ENCODE peak calls at places on chromosomes 12 and 14, in eight cellular contexts. D is CD8-positive, alpha-beta T cell; K is aorta; X is heart right ventricle; H is ascending aorta; N is HCT116; Y is esophagus squamous epithelium; I is body of pancreas. T is an unnamed sample.
A peak's percentile ranks its signal among the peaks of the same experiment; 100 is the strongest.

GRCh38 chr12:58026892-58027891 is 85.8 kb downstream of the ATP23 start:
- DNase-seq in D (no peak), K (no peak), X (no peak), H (no peak), N (no peak), Y (no peak), I (no peak), T (no peak)

GRCh38 chr14:101854366-101854765 is 92.9 kb downstream of the PPP2R5C start:
- DNase-seq in D (no peak), K (no peak), X (no peak), H (no peak), N (no peak), Y (no peak), I (no peak), T (no peak)

GRCh38 chr14:45194964-45195363 is 58.0 kb downstream of the MIS18BP1 start:
- DNase-seq in D (no peak), K (no peak), X (no peak), H (no peak), N (no peak), Y (no peak), I (no peak), T (no peak)

GRCh38 chr14:52922059-52922458 is 28.8 kb downstream of the FERMT2 start:
- DNase-seq in D (no peak), K (no peak), X (no peak), H (no peak), N (no peak), Y (no peak), I (no peak), T (no peak)

GRCh38 chr12:108482717-108483212 is 32.3 kb upstream of the FICD start:
- DNase-seq in D (no peak), K (no peak), X (no peak), H (no peak), N (no peak), Y (no peak), I (no peak), T (no peak)

GRCh38 chr12:28585146-28585545 is 394.9 kb downstream of the CCDC91 start:
- DNase-seq in D (no peak), K (no peak), X (no peak), H (no peak), N (no peak), Y (no peak), I (no peak), T (no peak)

GRCh38 chr12:44654641-44655625 is 221.2 kb downstream of the NELL2 start:
- DNase-seq in D (no peak), K (no peak), X (no peak), H (no peak), N (no peak), Y (no peak), I (no peak), T (no peak)

GRCh38 chr14:66105819-66106218 is 380.4 kb upstream of the CCDC196 start:
- DNase-seq in D (no peak), K (no peak), X (no peak), H (no peak), N (no peak), Y (no peak), I (no peak), T (no peak)

GRCh38 chr12:56836800-56837663 is 73.9 kb downstream of the HSD17B6 start:
- DNase-seq in D (peak; percentile 12), K (no peak), X (no peak), H (no peak), N (no peak), Y (no peak), I (peak; percentile 5), T (no peak)

GRCh38 chr14:75182820-75183219 is 6.4 kb upstream of the TMED10 start:
- DNase-seq in D (no peak), K (no peak), X (no peak), H (no peak), N (no peak), Y (no peak), I (no peak), T (no peak)

GRCh38 chr14:58873228-58873953 is 235.6 kb downstream of the DACT1 start:
- DNase-seq in D (no peak), K (no peak), X (no peak), H (no peak), N (no peak), Y (no peak), I (peak; percentile 23), T (no peak)

GRCh38 chr12:34335819-34336262 is 313.5 kb downstream of the ALG10 start:
- DNase-seq in D (no peak), K (no peak), X (no peak), H (no peak), N (no peak), Y (no peak), I (no peak), T (no peak)

GRCh38 chr12:31517994-31518393 is 72.9 kb downstream of the DENND5B start:
- DNase-seq in D (no peak), K (no peak), X (no peak), H (no peak), N (no peak), Y (no peak), I (no peak), T (no peak)

GRCh38 chr12:116765271-116765670 is 27.2 kb downstream of the RNFT2 start:
- DNase-seq in D (no peak), K (peak; percentile 14), X (no peak), H (no peak), N (no peak), Y (no peak), I (no peak), T (no peak)

GRCh38 chr14:51367600-51367931 is 127.5 kb downstream of the TMX1 start:
- DNase-seq in D (no peak), K (no peak), X (no peak), H (no peak), N (no peak), Y (no peak), I (no peak), T (no peak)

GRCh38 chr14:101380940-101381339 is 180.4 kb upstream of the DIO3 start:
- DNase-seq in D (no peak), K (no peak), X (no peak), H (no peak), N (no peak), Y (no peak), I (no peak), T (no peak)

GRCh38 chr14:53306926-53307325 is 153.8 kb upstream of the DDHD1 start:
- DNase-seq in D (no peak), K (no peak), X (no peak), H (no peak), N (no peak), Y (no peak), I (no peak), T (no peak)

GRCh38 chr14:76654573-76654955 is 106.7 kb upstream of the VASH1 start:
- DNase-seq in D (no peak), K (no peak), X (no peak), H (no peak), N (no peak), Y (no peak), I (no peak), T (no peak)

GRCh38 chr14:92706386-92706785 is 42.0 kb downstream of the LGMN start:
- DNase-seq in D (no peak), K (no peak), X (no peak), H (no peak), N (no peak), Y (no peak), I (no peak), T (no peak)

GRCh38 chr14:55609681-55610080 is 29.7 kb downstream of the KTN1 start:
- DNase-seq in D (no peak), K (no peak), X (no peak), H (no peak), N (no peak), Y (no peak), I (no peak), T (no peak)

GRCh38 chr14:51463461-51463860 is 188.2 kb upstream of the FRMD6 start:
- DNase-seq in D (no peak), K (no peak), X (no peak), H (no peak), N (no peak), Y (no peak), I (no peak), T (no peak)

GRCh38 chr12:12903642-12904609 is 12.6 kb downstream of the GPRC5A start:
- DNase-seq in D (no peak), K (peak; percentile 71), X (no peak), H (no peak), N (peak; percentile 85), Y (no peak), I (no peak), T (no peak)

GRCh38 chr12:12909228-12909994 is 18.0 kb downstream of the GPRC5A start:
- DNase-seq in D (no peak), K (no peak), X (no peak), H (no peak), N (no peak), Y (no peak), I (no peak), T (no peak)

GRCh38 chr12:12909995-12910391 is 18.6 kb downstream of the GPRC5A start:
- DNase-seq in D (no peak), K (peak; percentile 50), X (no peak), H (no peak), N (no peak), Y (no peak), I (no peak), T (no peak)

GRCh38 chr12:12908252-12908651 is 16.9 kb downstream of the GPRC5A start:
- DNase-seq in D (no peak), K (peak; percentile 54), X (no peak), H (no peak), N (no peak), Y (no peak), I (no peak), T (no peak)

GRCh38 chr12:12907552-12907951 is 16.2 kb downstream of the GPRC5A start:
- DNase-seq in D (no peak), K (no peak), X (no peak), H (no peak), N (no peak), Y (no peak), I (no peak), T (no peak)
- H3K27me3 ChIP-seq in D (no peaks in the 10 kb centered on the region), K (no peaks in the 10 kb centered on the region), X (peaks cover 5% of the 10 kb centered on the region), H (no peaks in the 10 kb centered on the region), N (no peaks in the 10 kb centered on the region), Y (no peaks in the 10 kb centered on the region), I (no peaks in the 10 kb centered on the region), T (no peaks in the 10 kb centered on the region)

GRCh38 chr14:105272623-105273022 is 24.3 kb downstream of the BTBD6 start:
- DNase-seq in D (no peak), K (no peak), X (no peak), H (no peak), N (no peak), Y (no peak), I (peak; percentile 68), T (no peak)
- H3K27ac ChIP-seq in D (no peak overlapping the region), K (no peak overlapping the region), X (no peak overlapping the region), H (no peak overlapping the region), N (no peak overlapping the region), Y (no peak overlapping the region), I (peak overlapping the region; percentile 60), T (no peak overlapping the region)

DNA sequence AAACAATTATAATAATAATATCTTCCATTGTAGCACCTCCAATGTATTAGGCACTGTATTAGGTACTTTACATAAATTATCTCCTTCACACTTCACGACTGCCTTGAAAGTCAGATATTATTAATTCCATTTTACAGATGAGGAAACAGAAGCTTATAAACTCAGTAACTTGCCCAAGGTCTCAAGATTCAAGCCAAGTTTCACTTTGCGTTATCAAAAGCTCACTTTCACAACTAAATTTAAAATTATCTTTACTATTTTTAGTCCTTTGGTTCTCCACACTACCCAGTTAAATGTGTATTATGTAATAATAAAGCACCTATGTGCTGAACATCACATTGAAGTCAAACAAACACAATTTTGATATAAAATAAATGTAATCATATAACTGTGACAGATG is 55.8 kb downstream of the NUMB start:
- DNase-seq in D (no peak), K (no peak), X (no peak), H (no peak), N (no peak), Y (no peak), I (no peak), T (no peak)
- H3K4me1 ChIP-seq in D (no peaks in the 10 kb centered on the region), K (peaks cover 3% of the 10 kb centered on the region), X (no peaks in the 10 kb centered on the region), H (no peaks in the 10 kb centered on the region), N (no peaks in the 10 kb centered on the region), Y (peaks cover 6% of the 10 kb centered on the region), I (peaks cover 16% of the 10 kb centered on the region), T (no peaks in the 10 kb centered on the region)

GRCh38 chr12:122403115-122403770 is 19.2 kb downstream of the CLIP1 start:
- DNase-seq in D (no peak), K (no peak), X (no peak), H (no peak), N (no peak), Y (no peak), I (no peak), T (no peak)
- H3K27me3 ChIP-seq in D (no peaks in the 10 kb centered on the region), K (no peaks in the 10 kb centered on the region), X (no peaks in the 10 kb centered on the region), H (no peaks in the 10 kb centered on the region), N (no peaks in the 10 kb centered on the region), Y (no peaks in the 10 kb centered on the region), I (no peaks in the 10 kb centered on the region), T (no peaks in the 10 kb centered on the region)